ENCODE peak calls at places on chromosomes 11 and 22, in five cellular contexts. P is mucosa of descending colon, D is WERI-Rb-1, U is left lung, M is HCT116. K is an unnamed sample.

GRCh38 chr11:45163956-45164575 is 17.6 kb downstream of the PRDM11 start:
- DNase-seq in M (no peak), D (no peak), U (no peak), P (no peak), K (no peak)

GRCh38 chr22:40224702-40225101 is 47.0 kb downstream of the TNRC6B start:
- DNase-seq in M (no peak), D (no peak), U (peak; percentile 39), P (no peak), K (no peak)

GRCh38 chr11:61701298-61701993 is 21.3 kb downstream of the DAGLA start:
- DNase-seq in U (no peak), D (peak; percentile 81), M (peak; percentile 22), P (no peak), K (no peak)

GRCh38 chr11:115279831-115280761 is 224.1 kb downstream of the CADM1 start:
- DNase-seq in M (no peak), U (no peak), D (peak; percentile 42), P (no peak), K (no peak)

GRCh38 chr11:85893378-85893777 is 38.2 kb downstream of the CCDC83 start:
- DNase-seq in P (no peak), D (peak; percentile 68), U (no peak), M (no peak), K (no peak)

GRCh38 chr11:117183724-117184349 is 5.3 kb downstream of the SIDT2 start:
- DNase-seq in U (no peak), M (no peak), D (no peak), P (peak; percentile 55), K (no peak)

GRCh38 chr11:117490019-117490679 is 162.5 kb downstream of the CEP164 start:
- DNase-seq in D (no peak), P (no peak), U (no peak), M (no peak), K (no peak)

GRCh38 chr11:131483453-131483852 is 113.0 kb downstream of the NTM start:
- DNase-seq in D (no peak), P (no peak), M (no peak), U (no peak), K (no peak)

GRCh38 chr11:75570559-75571139 is 8.6 kb downstream of the SERPINH1 start:
- DNase-seq in P (no peak), D (no peak), M (no peak), U (peak; percentile 49), K (no peak)

GRCh38 chr22:22345781-22346180 is 101.2 kb downstream of the VPREB1 start:
- DNase-seq in D (no peak), U (no peak), M (no peak), P (no peak), K (no peak)

GRCh38 chr11:107405260-107405659 is 52.4 kb downstream of the CWF19L2 start:
- DNase-seq in U (no peak), D (no peak), P (no peak), M (no peak), K (no peak)

GRCh38 chr22:40094449-40094848 is 83.3 kb upstream of the TNRC6B start:
- DNase-seq in P (no peak), U (no peak), M (no peak), D (no peak), K (peak; percentile 20)

GRCh38 chr22:37201066-37201820 is 11.0 kb downstream of the SSTR3 start:
- DNase-seq in M (no peak), U (peak; percentile 33), P (peak; percentile 17), D (no peak), K (no peak)

GRCh38 chr11:17602105-17603001 is 55.3 kb downstream of the OTOG start:
- DNase-seq in D (no peak), U (peak; percentile 54), M (no peak), P (no peak), K (no peak)

GRCh38 chr11:6390718-6391547 is 659 bp downstream of the SMPD1 start:
- DNase-seq in M (no peak), P (no peak), U (no peak), D (no peak), K (no peak)

GRCh38 chr11:45901646-45902045 is 5.4 kb downstream of the FREY1 start:
- DNase-seq in P (no peak), M (no peak), U (no peak), D (no peak), K (no peak)

GRCh38 chr11:6319879-6320410 is 356 bp downstream of the CAVIN3 start:
- DNase-seq in U (peak; percentile 93), P (peak; percentile 87), M (peak; percentile 76), D (no peak), K (no peak)

GRCh38 chr11:8642226-8642625 is 40.2 kb downstream of the TRIM66 start:
- DNase-seq in P (no peak), U (no peak), M (no peak), D (no peak), K (no peak)

GRCh38 chr11:8638300-8638699 is 44.2 kb downstream of the TRIM66 start:
- DNase-seq in P (no peak), D (no peak), M (no peak), U (no peak), K (no peak)

GRCh38 chr11:8639655-8640054 is 42.8 kb downstream of the TRIM66 start:
- DNase-seq in U (no peak), D (no peak), P (no peak), M (no peak), K (no peak)

GRCh38 chr11:8641332-8641731 is 41.1 kb downstream of the TRIM66 start:
- DNase-seq in U (no peak), D (no peak), M (no peak), P (no peak), K (no peak)

DNA sequence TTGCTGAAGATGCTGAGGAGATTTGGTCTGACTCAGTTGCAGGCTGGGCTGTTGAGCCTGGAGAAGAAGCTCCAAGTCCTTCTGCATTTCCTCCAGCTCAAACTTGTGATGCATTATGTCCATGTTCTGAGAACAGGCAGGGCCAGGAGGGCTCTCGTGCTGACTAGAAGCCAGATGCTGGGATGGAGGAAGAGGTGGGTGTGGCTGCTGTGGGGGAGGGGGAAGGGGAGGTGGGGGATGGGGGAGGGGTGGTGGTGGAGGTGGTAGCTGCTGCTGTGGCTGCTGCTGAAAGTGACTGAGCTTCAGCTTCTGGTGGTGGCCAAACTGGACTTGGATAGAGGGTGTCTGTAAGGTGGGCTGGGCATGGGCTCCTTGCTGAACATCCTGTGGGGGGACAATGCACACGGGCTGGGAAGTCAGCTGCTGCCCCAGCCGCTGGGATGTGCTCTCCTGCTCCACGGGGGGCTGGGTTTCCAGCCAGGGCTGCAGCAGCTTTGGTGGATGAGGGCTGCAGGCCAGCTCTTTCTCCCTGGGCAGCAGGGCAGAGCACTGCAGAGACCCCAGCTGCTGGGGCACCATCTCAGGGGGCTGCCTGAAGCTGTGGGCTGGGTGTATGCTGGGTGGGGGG is 42.0 kb downstream of the TRIM66 start:
- DNase-seq in U (no peak), D (no peak), M (no peak), P (no peak), K (no peak)
- H3K4me3 ChIP-seq in U (no peak overlapping the region), D (no peak overlapping the region), M (no peak overlapping the region), P (no peak overlapping the region), K (no peak overlapping the region)

DNA sequence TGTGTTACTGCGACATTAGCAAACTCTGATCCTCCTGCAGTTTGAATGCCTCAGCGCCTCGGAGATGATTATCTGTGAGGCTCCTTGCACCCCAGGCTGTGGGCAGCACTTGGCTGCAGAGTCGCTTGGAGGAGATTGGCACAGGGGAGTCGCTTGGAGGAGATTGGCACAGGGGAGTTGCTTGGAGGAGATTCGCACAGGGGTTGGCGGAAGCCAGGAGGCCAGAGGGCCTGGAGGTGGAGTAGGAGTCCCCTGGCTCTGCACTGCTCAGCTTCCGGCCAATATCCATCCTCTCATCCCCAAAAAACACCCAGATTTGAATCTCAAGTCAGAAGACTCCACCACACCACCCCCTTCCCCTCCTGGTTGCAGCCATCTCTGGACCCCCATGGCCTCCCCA is 192.6 kb upstream of the NECTIN1 start:
- DNase-seq in P (no peak), M (no peak), U (no peak), D (no peak), K (no peak)
- H3K9me3 ChIP-seq in P (no peaks in the 10 kb centered on the region), M (no peaks in the 10 kb centered on the region), U (no peaks in the 10 kb centered on the region), D (no peaks in the 10 kb centered on the region), K (no peaks in the 10 kb centered on the region)

GRCh38 chr22:45262931-45263789 is 21.6 kb upstream of the UPK3A start:
- DNase-seq in D (no peak), U (peak; percentile 48), P (no peak), M (no peak), K (no peak)
- H3K4me3 ChIP-seq in D (no peak overlapping the region), U (no peak overlapping the region), P (no peak overlapping the region), M (no peak overlapping the region), K (no peak overlapping the region)

GRCh38 chr11:70644343-70645060 is 246.2 kb downstream of the CTTN start:
- DNase-seq in P (no peak), D (no peak), M (no peak), U (peak; percentile 61), K (no peak)
- H3K9me3 ChIP-seq in P (no peaks in the 10 kb centered on the region), D (no peaks in the 10 kb centered on the region), M (no peaks in the 10 kb centered on the region), U (no peaks in the 10 kb centered on the region), K (no peaks in the 10 kb centered on the region)

GRCh38 chr11:118939948-118940598 is 14.3 kb upstream of the BCL9L start:
- DNase-seq in P (no peak), D (no peak), M (no peak), U (peak; percentile 70), K (peak; percentile 62)
- H3K4me3 ChIP-seq in P (no peak overlapping the region), D (no peak overlapping the region), M (no peak overlapping the region), U (no peak overlapping the region), K (peak overlapping the region; percentile 20)

DNA sequence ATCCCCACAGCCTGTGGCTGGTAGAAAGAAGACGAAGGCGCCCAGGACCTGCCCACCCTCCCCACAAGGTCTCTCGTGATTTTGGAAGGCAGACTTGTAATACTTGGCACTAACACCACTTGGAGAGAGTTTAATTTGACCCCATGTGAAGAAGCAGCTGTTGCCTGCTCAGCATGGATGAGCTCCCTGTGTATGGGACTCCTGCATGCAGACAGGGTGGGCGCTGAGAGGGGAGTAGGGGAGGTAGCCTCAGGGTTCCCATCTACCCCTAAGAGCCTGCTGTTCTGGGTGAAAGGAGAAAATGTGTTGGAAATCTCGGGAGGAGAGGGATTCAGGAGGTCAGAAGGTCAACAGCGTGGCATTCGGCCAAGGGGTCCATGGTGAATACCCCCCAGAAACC is 625.9 kb downstream of the TBC1D22A start:
- DNase-seq in P (no peak), D (no peak), M (no peak), U (no peak), K (no peak)
- H3K9me3 ChIP-seq in P (no peaks in the 10 kb centered on the region), D (no peaks in the 10 kb centered on the region), M (no peaks in the 10 kb centered on the region), U (no peaks in the 10 kb centered on the region), K (no peaks in the 10 kb centered on the region)

GRCh38 chr22:25650834-25651233 is 86.4 kb downstream of the GRK3 start:
- DNase-seq in U (no peak), P (no peak), M (no peak), D (no peak), K (no peak)
- H3K4me3 ChIP-seq in U (no peak overlapping the region), P (no peak overlapping the region), M (no peak overlapping the region), D (no peak overlapping the region), K (no peak overlapping the region)

DNA sequence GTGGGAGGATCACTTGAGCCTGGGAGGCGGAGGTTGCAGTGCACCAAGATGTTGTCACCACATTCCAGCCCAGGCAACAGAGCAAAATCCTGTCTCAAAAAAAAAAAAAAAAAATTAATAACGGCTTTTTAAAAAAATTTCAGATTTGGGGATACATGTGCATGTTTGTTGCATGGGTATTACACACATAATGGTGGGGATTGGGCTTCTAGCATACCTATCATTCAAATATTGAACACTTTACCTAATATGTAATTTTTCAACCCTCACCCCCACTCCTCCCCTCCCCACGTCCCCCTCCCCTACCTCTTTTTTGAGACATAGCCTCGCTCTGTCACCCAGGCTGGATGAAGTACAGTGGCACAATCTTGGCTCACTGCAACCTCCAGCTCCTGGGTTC is 40.1 kb downstream of the ABTB2 start:
- DNase-seq in U (no peak), D (no peak), M (no peak), P (no peak), K (no peak)
- H3K9me3 ChIP-seq in U (no peaks in the 10 kb centered on the region), D (no peaks in the 10 kb centered on the region), M (no peaks in the 10 kb centered on the region), P (no peaks in the 10 kb centered on the region), K (no peaks in the 10 kb centered on the region)